ENCODE peak calls at places on chromosomes 16 and 17, in five cellular contexts. K is endothelial cell, O is lower leg skin, H is choroid plexus epithelial cell, Y is fibroblast of mammary gland. P is an unnamed sample.
A peak's percentile ranks its signal among the peaks of the same experiment; 100 is the strongest.

GRCh38 chr16:89043636-89044393 is 49.8 kb upstream of the ACSF3 start:
- DNase-seq in K (no peak), O (no peak), H (no peak), Y (no peak), P (no peak)

GRCh38 chr17:40621019-40621418 is 26.6 kb downstream of the SMARCE1 start:
- DNase-seq in K (no peak), O (no peak), H (no peak), Y (no peak), P (no peak)

GRCh38 chr16:35391328-35391727 is 1931.9 kb downstream of the TP53TG3F start:
- DNase-seq in K (no peak), O (peak; percentile 34), H (peak; percentile 42), Y (peak; percentile 20), P (peak; percentile 58)

GRCh38 chr17:76529643-76530488 is 7.6 kb downstream of the CYGB start:
- DNase-seq in K (peak; percentile 44), O (peak; percentile 74), H (peak; percentile 77), Y (peak; percentile 96), P (no peak)

GRCh38 chr16:72903176-72903575 is 144.8 kb downstream of the ZFHX3 start:
- DNase-seq in K (no peak), O (no peak), H (no peak), Y (no peak), P (no peak)

GRCh38 chr17:60390223-60390622 is 1.7 kb downstream of the USP32 start:
- DNase-seq in K (no peak), O (no peak), H (peak; percentile 73), Y (peak; percentile 69), P (no peak)

GRCh38 chr17:35948092-35948491 is 4.6 kb upstream of the LYZL6 start:
- DNase-seq in K (no peak), O (no peak), H (no peak), Y (no peak), P (no peak)

GRCh38 chr17:39599006-39599664 is 8.6 kb downstream of the NEUROD2 start:
- DNase-seq in K (no peak), O (no peak), H (no peak), Y (no peak), P (no peak)

GRCh38 chr16:75192606-75193264 is 14.2 kb downstream of the CTRB2 start:
- DNase-seq in K (no peak), O (no peak), H (no peak), Y (no peak), P (peak; percentile 26)

GRCh38 chr16:86844691-86845090 is 266.3 kb downstream of the FOXL1 start:
- DNase-seq in K (no peak), O (no peak), H (no peak), Y (no peak), P (no peak)

GRCh38 chr16:1496464-1496863 is 3.3 kb downstream of the TELO2 start:
- DNase-seq in K (no peak), O (no peak), H (no peak), Y (no peak), P (no peak)

GRCh38 chr16:57962756-57963155 is 8.2 kb downstream of the CNGB1 start:
- DNase-seq in K (no peak), O (no peak), H (no peak), Y (no peak), P (no peak)

GRCh38 chr16:19283637-19284036 is 1.9 kb upstream of the CLEC19A start:
- DNase-seq in K (no peak), O (no peak), H (no peak), Y (no peak), P (no peak)

GRCh38 chr17:75891605-75892555 is 4.9 kb downstream of the TRIM65 start:
- DNase-seq in K (no peak), O (no peak), H (no peak), Y (no peak), P (no peak)

GRCh38 chr16:18796377-18796776 is 5.0 kb downstream of the ARL6IP1 start:
- DNase-seq in K (no peak), O (no peak), H (no peak), Y (no peak), P (no peak)

GRCh38 chr16:73032548-73033270 is 15.2 kb downstream of the ZFHX3 start:
- DNase-seq in K (no peak), O (no peak), H (no peak), Y (no peak), P (no peak)

GRCh38 chr17:41049110-41049509 is 2.0 kb upstream of the KRTAP2-1 start:
- DNase-seq in K (no peak), O (no peak), H (peak; percentile 69), Y (peak; percentile 60), P (no peak)

GRCh38 chr17:59761385-59762021 is 54.0 kb downstream of the VMP1 start:
- DNase-seq in K (no peak), O (no peak), H (peak; percentile 98), Y (peak; percentile 55), P (peak; percentile 60)

GRCh38 chr17:2962729-2963128 is 100.7 kb downstream of the OR1D5 start:
- DNase-seq in K (no peak), O (no peak), H (no peak), Y (no peak), P (no peak)

GRCh38 chr16:3131755-3132377 is 3.0 kb upstream of the ZNF213 start:
- DNase-seq in K (peak; percentile 74), O (no peak), H (peak; percentile 58), Y (peak; percentile 41), P (peak; percentile 71)

GRCh38 chr16:30722916-30723315 is 23.9 kb downstream of the SRCAP start:
- DNase-seq in K (no peak), O (no peak), H (no peak), Y (no peak), P (no peak)

GRCh38 chr16:23520500-23520899 is 10.2 kb upstream of the GGA2 start:
- DNase-seq in K (no peak), O (no peak), H (no peak), Y (no peak), P (no peak)

GRCh38 chr17:10325036-10325435 is 47.8 kb downstream of the MYH13 start:
- DNase-seq in K (no peak), O (no peak), H (no peak), Y (no peak), P (no peak)

GRCh38 chr17:61511480-61512182 is 59.4 kb downstream of the TBX4 start:
- DNase-seq in K (no peak), O (no peak), H (peak; percentile 72), Y (no peak), P (peak; percentile 29)

GRCh38 chr16:81901483-81901882 is 109.8 kb downstream of the SDR42E1 start:
- DNase-seq in K (no peak), O (no peak), H (peak; percentile 84), Y (no peak), P (no peak)

GRCh38 chr16:24610421-24610765 is 71.0 kb downstream of the RBBP6 start:
- DNase-seq in K (peak; percentile 26), O (no peak), H (peak; percentile 50), Y (peak; percentile 27), P (no peak)

GRCh38 chr17:31052187-31052889 is 42.4 kb upstream of the NF1 start:
- DNase-seq in K (no peak), O (peak; percentile 79), H (peak; percentile 98), Y (peak; percentile 98), P (no peak)

GRCh38 chr17:61770752-61771533 is 92.4 kb downstream of the BRIP1 start:
- DNase-seq in K (no peak), O (no peak), H (peak; percentile 63), Y (peak; percentile 76), P (no peak)

GRCh38 chr17:49555495-49556018 is 20.1 kb upstream of the NXPH3 start:
- DNase-seq in K (no peak), O (no peak), H (no peak), Y (no peak), P (no peak)

GRCh38 chr17:7780736-7781135 is 53.3 kb upstream of the KDM6B start:
- DNase-seq in K (no peak), O (no peak), H (no peak), Y (no peak), P (no peak)

GRCh38 chr17:7781467-7781866 is 52.5 kb upstream of the KDM6B start:
- DNase-seq in K (no peak), O (no peak), H (peak; percentile 16), Y (no peak), P (peak; percentile 19)

GRCh38 chr17:7786866-7787265 is 47.2 kb upstream of the KDM6B start:
- DNase-seq in K (no peak), O (no peak), H (no peak), Y (no peak), P (no peak)

GRCh38 chr17:7777017-7777416 is 57.0 kb upstream of the KDM6B start:
- DNase-seq in K (no peak), O (no peak), H (no peak), Y (no peak), P (no peak)

GRCh38 chr17:7782237-7782636 is 51.8 kb upstream of the KDM6B start:
- DNase-seq in K (no peak), O (no peak), H (peak; percentile 83), Y (peak; percentile 62), P (no peak)
- TF ChIP-seq CTCF in K (no peak), O (no peak), H (peak; percentile 58), Y (peak; percentile 41), P (no peak)

GRCh38 chr17:32264140-32264799 is 1.4 kb upstream of the RHBDL3 start:
- DNase-seq in K (no peak), O (no peak), H (no peak), Y (no peak), P (no peak)
- TF ChIP-seq CTCF in K (peak; percentile 18), O (no peak), H (peak; percentile 37), Y (peak; percentile 9), P (peak; percentile 12)

GRCh38 chr16:70750893-70751467 is 50.0 kb downstream of the VAC14 start:
- DNase-seq in K (peak; percentile 27), O (no peak), H (peak; percentile 98), Y (peak; percentile 100), P (no peak)
- TF ChIP-seq CTCF in K (no peak), O (no peak), H (peak; percentile 27), Y (no peak), P (no peak)

DNA sequence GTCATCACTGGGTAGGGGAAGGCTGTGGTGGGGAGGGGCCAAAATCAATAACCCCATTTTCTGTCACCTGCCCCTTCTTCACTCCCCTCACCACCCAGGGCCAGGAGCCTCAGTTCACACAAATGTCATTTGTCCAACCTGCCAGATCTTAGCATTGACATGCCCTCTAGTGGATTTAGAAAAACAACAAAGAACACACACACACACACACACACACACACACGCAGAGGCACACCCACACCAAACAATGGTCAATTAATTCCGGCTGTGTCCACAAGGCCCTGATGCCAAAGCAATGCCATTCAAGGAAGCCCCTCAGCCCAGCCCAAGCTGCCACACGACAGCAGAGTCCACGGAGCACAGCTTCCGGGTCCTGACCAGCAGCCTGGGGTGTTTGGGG is 68.4 kb downstream of the NOG start:
- DNase-seq in K (no peak), O (no peak), H (no peak), Y (no peak), P (no peak)
- TF ChIP-seq CTCF in K (no peak), O (no peak), H (no peak), Y (no peak), P (no peak)

P was measured in Caco-2.